ENCODE peak calls at places on chromosomes 2 and 18, in four cellular contexts. A is HepG2, B is K562, Y is GM12891. N is an unnamed sample.

GRCh38 chr2:4898706-4899105 is 793.5 kb upstream of the SOX11 start:
- DNase-seq in B (no peak), Y (no peak), A (no peak), N (no peak)

GRCh38 chr2:225512469-225512868 is 113.0 kb downstream of the NYAP2 start:
- DNase-seq in A (no peak), B (no peak), Y (no peak), N (no peak)

GRCh38 chr2:120741514-120742448 is 6.1 kb downstream of the GLI2 start:
- DNase-seq in A (no peak), B (no peak), Y (no peak), N (no peak)

GRCh38 chr2:9518780-9519179 is 36.9 kb downstream of the ADAM17 start:
- DNase-seq in Y (no peak), B (no peak), A (no peak), N (no peak)

GRCh38 chr2:38462121-38462634 is 85.1 kb upstream of the ATL2 start:
- DNase-seq in B (peak), A (no peak), Y (no peak), N (no peak)

GRCh38 chr2:70939001-70939846 is 3.5 kb downstream of the ATP6V1B1 start:
- DNase-seq in Y (no peak), A (no peak), B (no peak), N (no peak)

GRCh38 chr2:20196053-20196880 is 28.7 kb downstream of the SDC1 start:
- DNase-seq in B (no peak), A (peak), Y (no peak), N (no peak)

GRCh38 chr2:28119631-28120030 is 229.1 kb downstream of the BABAM2 start:
- DNase-seq in A (no peak), Y (no peak), B (no peak), N (no peak)

GRCh38 chr2:11182951-11183350 is 27.7 kb downstream of the SLC66A3 start:
- DNase-seq in A (no peak), Y (no peak), B (no peak), N (no peak)

GRCh38 chr2:27808418-27808817 is 36.9 kb downstream of the MRPL33 start:
- DNase-seq in A (no peak), Y (no peak), B (no peak), N (no peak)

GRCh38 chr18:24068945-24069693 is 54.6 kb downstream of the TTC39C start:
- DNase-seq in B (no peak), A (no peak), Y (no peak), N (no peak)

GRCh38 chr2:187593098-187593497 is 38.9 kb upstream of the TFPI start:
- DNase-seq in B (no peak), Y (no peak), A (no peak), N (no peak)

GRCh38 chr2:143551946-143552655 is 422.9 kb downstream of the ARHGAP15 start:
- DNase-seq in B (no peak), A (no peak), Y (no peak), N (no peak)

GRCh38 chr18:22551536-22552151 is 133.9 kb upstream of the CTAGE1 start:
- DNase-seq in B (no peak), A (no peak), Y (no peak), N (no peak)

GRCh38 chr2:19207452-19207851 is 151.0 kb downstream of the OSR1 start:
- DNase-seq in A (no peak), B (no peak), Y (no peak), N (no peak)

GRCh38 chr2:109295070-109295780 is 166.2 kb downstream of the SH3RF3 start:
- DNase-seq in Y (no peak), A (no peak), B (no peak), N (no peak)

GRCh38 chr2:156562136-156562535 is 126.0 kb downstream of the GPD2 start:
- DNase-seq in Y (no peak), B (peak), A (no peak), N (no peak)

GRCh38 chr2:126886201-126886905 is 12.3 kb upstream of the TEX51 start:
- DNase-seq in Y (peak), B (peak), A (peak), N (peak)

GRCh38 chr2:188610827-188611226 is 319.2 kb downstream of the GULP1 start:
- DNase-seq in B (no peak), Y (no peak), A (no peak), N (no peak)

GRCh38 chr2:134402385-134402784 is 148.5 kb downstream of the MGAT5 start:
- DNase-seq in Y (no peak), B (no peak), A (peak), N (no peak)

GRCh38 chr2:120793682-120794403 is 58.2 kb downstream of the GLI2 start:
- DNase-seq in A (no peak), B (no peak), Y (no peak), N (no peak)

GRCh38 chr2:11371099-11371937 is 26.9 kb upstream of the ROCK2 start:
- DNase-seq in A (no peak), B (no peak), Y (no peak), N (no peak)

GRCh38 chr18:42458226-42458625 is 503.2 kb downstream of the PIK3C3 start:
- DNase-seq in Y (no peak), A (no peak), B (no peak), N (no peak)

GRCh38 chr2:44793322-44793870 is 148.1 kb upstream of the SIX3 start:
- DNase-seq in A (no peak), B (no peak), Y (no peak), N (no peak)

GRCh38 chr2:42136832-42137821 is 32.0 kb upstream of the EML4 start:
- DNase-seq in B (no peak), A (peak), Y (no peak), N (no peak)

GRCh38 chr2:46164581-46165301 is 132.5 kb upstream of the EPAS1 start:
- DNase-seq in Y (no peak), A (no peak), B (no peak), N (no peak)

GRCh38 chr2:241132549-241133435 is 16.5 kb downstream of the PASK start:
- DNase-seq in A (no peak), Y (no peak), B (no peak), N (no peak)

GRCh38 chr2:173355866-173356508 is 1.3 kb downstream of the CDCA7 start:
- DNase-seq in B (no peak), A (peak), Y (no peak), N (no peak)

GRCh38 chr2:138600732-138601437 is 99.3 kb downstream of the SPOPL start:
- DNase-seq in Y (no peak), A (no peak), B (no peak), N (no peak)

GRCh38 chr18:45104071-45104440 is 423.4 kb downstream of the SETBP1 start:
- DNase-seq in A (no peak), Y (no peak), B (no peak), N (no peak)
- TF ChIP-seq TAF1 in A (no peak), Y (no peak), B (no peak), N (no peak)

GRCh38 chr18:68714707-68715496 is at the start of gene TMX3:
- DNase-seq in B (peak), Y (peak), A (peak), N (peak)
- TF ChIP-seq POLR2A in B (peak), Y (no peak), A (peak), N (peak)

GRCh38 chr2:155309483-155309882 is 611.0 kb downstream of the KCNJ3 start:
- DNase-seq in A (no peak), Y (no peak), B (no peak), N (no peak)
- TF ChIP-seq TAF1 in A (no peak), Y (no peak), B (no peak), N (no peak)

GRCh38 chr2:202635441-202636296 is 900 bp downstream of the FAM117B start:
- DNase-seq in A (peak), B (peak), Y (peak), N (peak)
- TF ChIP-seq POLR2A in A (peak), B (peak), Y (peak), N (peak)

GRCh38 chr2:3033315-3033714 is 344.3 kb downstream of the EIPR1 start:
- DNase-seq in A (no peak), Y (no peak), B (no peak), N (no peak)

GRCh38 chr2:3035385-3036050 is 342.1 kb downstream of the EIPR1 start:
- DNase-seq in A (no peak), B (no peak), Y (no peak), N (no peak)

GRCh38 chr2:3034396-3034795 is 343.2 kb downstream of the EIPR1 start:
- DNase-seq in Y (no peak), A (no peak), B (no peak), N (no peak)

GRCh38 chr2:3036432-3037125 is 341.0 kb downstream of the EIPR1 start:
- DNase-seq in B (no peak), Y (no peak), A (no peak), N (no peak)

GRCh38 chr2:3034856-3035255 is 342.8 kb downstream of the EIPR1 start:
- DNase-seq in A (no peak), B (no peak), Y (no peak), N (no peak)
- TF ChIP-seq TAF1 in A (no peak), B (no peak), Y (no peak), N (no peak)

DNA sequence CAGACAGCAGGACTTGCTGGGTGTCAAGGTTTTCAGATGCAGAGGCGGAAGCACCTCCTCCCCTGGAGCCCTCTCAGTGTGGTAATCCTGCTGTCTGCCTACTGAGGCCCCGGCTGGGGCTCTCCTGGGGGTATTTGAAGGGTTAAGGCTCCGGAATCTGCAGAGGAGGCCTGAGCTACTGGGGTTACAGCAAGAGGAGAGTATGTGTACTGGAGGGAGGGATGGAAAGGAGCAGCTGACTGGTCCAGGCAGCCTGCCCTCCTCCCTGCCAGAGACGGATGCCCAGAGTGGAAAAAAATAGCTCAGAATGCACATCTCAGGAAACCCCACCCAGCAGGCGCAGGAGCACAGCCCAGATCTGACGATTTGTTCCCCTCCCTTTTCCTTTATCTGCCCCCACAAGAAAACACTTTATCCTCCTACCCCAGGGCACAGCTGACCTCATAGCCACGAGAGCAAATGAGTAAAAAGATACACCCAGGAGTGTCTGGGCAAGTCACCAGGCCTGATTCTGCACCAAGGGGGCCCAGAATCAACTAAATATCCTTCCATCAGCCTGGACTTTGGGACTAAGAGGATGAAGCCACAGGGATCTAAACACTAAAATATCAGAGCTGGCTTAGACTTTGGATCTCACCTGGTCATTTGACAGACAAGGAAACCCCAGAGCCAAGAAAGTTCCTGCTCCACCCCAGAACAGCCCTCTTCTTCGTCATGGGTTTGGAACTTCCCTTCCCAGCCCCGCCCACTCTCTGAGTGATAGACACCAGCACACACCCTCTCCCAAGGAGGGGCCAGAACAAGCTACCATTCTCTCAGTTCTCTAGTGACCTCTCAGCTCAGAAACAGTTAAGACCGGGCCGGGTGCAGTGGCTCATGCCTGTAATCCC is 5.5 kb downstream of the TMBIM1 start:
- DNase-seq in B (peak), Y (peak), A (peak), N (peak)
- TF ChIP-seq POLR2A in B (peak), Y (peak), A (no peak), N (no peak)